ENCODE peak calls at places on chromosomes 6 and 20, in six cellular contexts. One of them, this sample, is unnamed.
A peak's percentile ranks its signal among the peaks of the same experiment; 100 is the strongest.

GRCh38 chr6:112717401-112717800 is 370.3 kb downstream of the RFPL4B start:
- DNase-seq in IMR-90: peak; percentile 39
- DNase-seq in neuronal stem cell: no peak
- DNase-seq in trophoblast cell: no peak
- DNase-seq in H1: no peak
- DNase-seq in mesenchymal stem cell: peak; percentile 30
- DNase-seq in this sample: no peak

GRCh38 chr6:26250806-26251075 is 114.3 kb upstream of the BTN3A2 start:
- DNase-seq in IMR-90: peak; percentile 55
- DNase-seq in neuronal stem cell: no peak
- DNase-seq in trophoblast cell: no peak
- DNase-seq in H1: no peak
- DNase-seq in mesenchymal stem cell: no peak
- DNase-seq in this sample: no peak

GRCh38 chr6:98927534-98927933 is 20.2 kb downstream of the FBXL4 start:
- DNase-seq in IMR-90: no peak
- DNase-seq in neuronal stem cell: no peak
- DNase-seq in trophoblast cell: no peak
- DNase-seq in H1: no peak
- DNase-seq in mesenchymal stem cell: no peak
- DNase-seq in this sample: no peak

GRCh38 chr6:112331306-112331705 is 15.8 kb upstream of the RFPL4B start:
- DNase-seq in IMR-90: no peak
- DNase-seq in neuronal stem cell: no peak
- DNase-seq in trophoblast cell: no peak
- DNase-seq in H1: no peak
- DNase-seq in mesenchymal stem cell: no peak
- DNase-seq in this sample: no peak

GRCh38 chr6:24439858-24440539 is 37.3 kb downstream of the MRS2 start:
- DNase-seq in IMR-90: no peak
- DNase-seq in neuronal stem cell: no peak
- DNase-seq in trophoblast cell: no peak
- DNase-seq in H1: no peak
- DNase-seq in mesenchymal stem cell: no peak
- DNase-seq in this sample: no peak

GRCh38 chr6:30932665-30933365 is 845 bp upstream of the SFTA2 start:
- DNase-seq in IMR-90: no peak
- DNase-seq in neuronal stem cell: no peak
- DNase-seq in trophoblast cell: no peak
- DNase-seq in H1: no peak
- DNase-seq in mesenchymal stem cell: no peak
- DNase-seq in this sample: no peak

GRCh38 chr6:159899994-159900745 is 9.4 kb downstream of the MAS1 start:
- DNase-seq in IMR-90: peak; percentile 93
- DNase-seq in neuronal stem cell: no peak
- DNase-seq in trophoblast cell: no peak
- DNase-seq in H1: no peak
- DNase-seq in mesenchymal stem cell: peak; percentile 24
- DNase-seq in this sample: no peak

GRCh38 chr20:5480824-5481600 is 164.3 kb upstream of the PROKR2 start:
- DNase-seq in IMR-90: no peak
- DNase-seq in neuronal stem cell: no peak
- DNase-seq in trophoblast cell: no peak
- DNase-seq in H1: no peak
- DNase-seq in mesenchymal stem cell: no peak
- DNase-seq in this sample: no peak

GRCh38 chr6:112443666-112444065 is 96.5 kb downstream of the RFPL4B start:
- DNase-seq in IMR-90: peak; percentile 74
- DNase-seq in neuronal stem cell: no peak
- DNase-seq in trophoblast cell: no peak
- DNase-seq in H1: no peak
- DNase-seq in mesenchymal stem cell: peak; percentile 15
- DNase-seq in this sample: no peak

GRCh38 chr6:31304683-31305082 is 32.8 kb upstream of the HLA-C start:
- DNase-seq in IMR-90: peak; percentile 2
- DNase-seq in neuronal stem cell: no peak
- DNase-seq in trophoblast cell: no peak
- DNase-seq in H1: no peak
- DNase-seq in mesenchymal stem cell: no peak
- DNase-seq in this sample: no peak

GRCh38 chr6:132461958-132462357 is 51.0 kb downstream of the STX7 start:
- DNase-seq in IMR-90: no peak
- DNase-seq in neuronal stem cell: no peak
- DNase-seq in trophoblast cell: no peak
- DNase-seq in H1: no peak
- DNase-seq in mesenchymal stem cell: no peak
- DNase-seq in this sample: no peak

GRCh38 chr6:169784941-169785340 is 33.5 kb downstream of the ERMARD start:
- DNase-seq in IMR-90: no peak
- DNase-seq in neuronal stem cell: no peak
- DNase-seq in trophoblast cell: no peak
- DNase-seq in H1: no peak
- DNase-seq in mesenchymal stem cell: no peak
- DNase-seq in this sample: no peak

GRCh38 chr20:11890331-11891080 is 27.2 kb upstream of the BTBD3 start:
- DNase-seq in IMR-90: peak; percentile 91
- DNase-seq in neuronal stem cell: peak; percentile 91
- DNase-seq in trophoblast cell: peak; percentile 91
- DNase-seq in H1: peak; percentile 89
- DNase-seq in mesenchymal stem cell: peak; percentile 89
- DNase-seq in this sample: peak; percentile 97

GRCh38 chr6:36622901-36623546 is 28.9 kb downstream of the SRSF3 start:
- DNase-seq in IMR-90: no peak
- DNase-seq in neuronal stem cell: no peak
- DNase-seq in trophoblast cell: no peak
- DNase-seq in H1: no peak
- DNase-seq in mesenchymal stem cell: no peak
- DNase-seq in this sample: no peak

GRCh38 chr20:44209691-44210421 is 715 bp downstream of the OSER1 start:
- DNase-seq in IMR-90: peak; percentile 35
- DNase-seq in neuronal stem cell: peak; percentile 47
- DNase-seq in trophoblast cell: no peak
- DNase-seq in H1: no peak
- DNase-seq in mesenchymal stem cell: peak; percentile 64
- DNase-seq in this sample: peak; percentile 69
- H2BK5ac ChIP-seq in IMR-90: peak overlapping the region; percentile 73
- H2BK5ac ChIP-seq in neuronal stem cell: peak overlapping the region; percentile 85
- H2BK5ac ChIP-seq in trophoblast cell: peak overlapping the region; percentile 77
- H2BK5ac ChIP-seq in H1: peak overlapping the region; percentile 86
- H2BK5ac ChIP-seq in mesenchymal stem cell: no peak overlapping the region
- H2BK5ac ChIP-seq in this sample: peak overlapping the region; percentile 33

GRCh38 chr20:57266251-57267157 is at the start of gene BMP7:
- DNase-seq in IMR-90: no peak
- DNase-seq in neuronal stem cell: no peak
- DNase-seq in trophoblast cell: peak; percentile 14
- DNase-seq in H1: no peak
- DNase-seq in mesenchymal stem cell: peak; percentile 0
- DNase-seq in this sample: peak; percentile 61

GRCh38 chr20:57267158-57267821 is 849 bp upstream of the BMP7 start:
- DNase-seq in IMR-90: no peak
- DNase-seq in neuronal stem cell: no peak
- DNase-seq in trophoblast cell: no peak
- DNase-seq in H1: no peak
- DNase-seq in mesenchymal stem cell: no peak
- DNase-seq in this sample: no peak

GRCh38 chr20:57264908-57265648 is 1.4 kb downstream of the BMP7 start:
- DNase-seq in IMR-90: no peak
- DNase-seq in neuronal stem cell: no peak
- DNase-seq in trophoblast cell: no peak
- DNase-seq in H1: no peak
- DNase-seq in mesenchymal stem cell: no peak
- DNase-seq in this sample: peak; percentile 53

GRCh38 chr20:57264151-57264792 is 2.2 kb downstream of the BMP7 start:
- DNase-seq in IMR-90: no peak
- DNase-seq in neuronal stem cell: no peak
- DNase-seq in trophoblast cell: no peak
- DNase-seq in H1: no peak
- DNase-seq in mesenchymal stem cell: no peak
- DNase-seq in this sample: peak; percentile 75

DNA sequence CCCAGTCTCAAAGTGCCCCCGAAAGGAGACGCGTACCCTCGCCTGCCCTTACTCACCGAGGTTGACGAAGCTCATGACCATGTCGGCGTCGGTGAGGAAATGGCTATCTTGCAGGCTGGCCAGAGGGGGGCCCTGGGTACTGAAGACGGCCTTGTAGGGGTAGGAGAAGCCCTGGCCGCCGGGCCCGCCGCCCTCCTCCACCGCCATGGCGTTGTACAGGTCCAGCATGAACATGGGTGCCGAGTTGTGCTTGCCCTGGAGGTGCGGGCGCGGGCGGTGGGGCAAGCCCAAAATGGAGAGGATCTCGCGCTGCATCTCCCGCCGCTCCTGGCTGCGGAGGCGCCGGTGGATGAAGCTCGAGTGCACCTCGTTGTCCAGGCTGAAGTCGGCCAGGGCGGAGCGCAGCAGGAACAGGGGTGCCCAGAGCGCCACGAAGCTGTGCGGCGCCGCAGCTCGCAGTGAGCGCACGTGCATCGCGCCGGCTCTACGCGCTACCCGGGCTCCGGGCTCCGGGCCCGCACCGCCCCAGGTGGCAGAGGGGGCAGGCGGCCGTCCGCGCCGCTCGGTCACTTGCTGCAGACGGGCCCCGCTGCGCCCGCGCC is 691 bp downstream of the BMP7 start:
- DNase-seq in IMR-90: no peak
- DNase-seq in neuronal stem cell: no peak
- DNase-seq in trophoblast cell: no peak
- DNase-seq in H1: no peak
- DNase-seq in mesenchymal stem cell: peak; percentile 1
- DNase-seq in this sample: peak; percentile 56
- H3K4me3 ChIP-seq in IMR-90: no peak overlapping the region
- H3K4me3 ChIP-seq in neuronal stem cell: peak overlapping the region; percentile 97
- H3K4me3 ChIP-seq in trophoblast cell: peak overlapping the region; percentile 70
- H3K4me3 ChIP-seq in H1: peak overlapping the region; percentile 65
- H3K4me3 ChIP-seq in mesenchymal stem cell: peak overlapping the region; percentile 32
- H3K4me3 ChIP-seq in this sample: peak overlapping the region; percentile 27

GRCh38 chr20:49699200-49699992 is 14.3 kb downstream of the B4GALT5 start:
- DNase-seq in IMR-90: peak; percentile 67
- DNase-seq in neuronal stem cell: no peak
- DNase-seq in trophoblast cell: no peak
- DNase-seq in H1: no peak
- DNase-seq in mesenchymal stem cell: peak; percentile 64
- DNase-seq in this sample: no peak

GRCh38 chr20:49701313-49701731 is 12.4 kb downstream of the B4GALT5 start:
- DNase-seq in IMR-90: peak; percentile 43
- DNase-seq in neuronal stem cell: no peak
- DNase-seq in trophoblast cell: no peak
- DNase-seq in H1: no peak
- DNase-seq in mesenchymal stem cell: no peak
- DNase-seq in this sample: no peak

GRCh38 chr20:49698477-49698876 is 15.2 kb downstream of the B4GALT5 start:
- DNase-seq in IMR-90: no peak
- DNase-seq in neuronal stem cell: no peak
- DNase-seq in trophoblast cell: no peak
- DNase-seq in H1: no peak
- DNase-seq in mesenchymal stem cell: no peak
- DNase-seq in this sample: no peak

GRCh38 chr20:49701916-49702315 is 11.8 kb downstream of the B4GALT5 start:
- DNase-seq in IMR-90: no peak
- DNase-seq in neuronal stem cell: no peak
- DNase-seq in trophoblast cell: no peak
- DNase-seq in H1: no peak
- DNase-seq in mesenchymal stem cell: no peak
- DNase-seq in this sample: no peak

GRCh38 chr20:49700411-49701185 is 13.1 kb downstream of the B4GALT5 start:
- DNase-seq in IMR-90: peak; percentile 81
- DNase-seq in neuronal stem cell: no peak
- DNase-seq in trophoblast cell: peak; percentile 45
- DNase-seq in H1: no peak
- DNase-seq in mesenchymal stem cell: peak; percentile 84
- DNase-seq in this sample: no peak
- H3K4me1 ChIP-seq in IMR-90: peaks cover 12% of the 10 kb centered on the region
- H3K4me1 ChIP-seq in neuronal stem cell: peaks cover 12% of the 10 kb centered on the region
- H3K4me1 ChIP-seq in trophoblast cell: peaks cover 5% of the 10 kb centered on the region
- H3K4me1 ChIP-seq in H1: peaks cover 3% of the 10 kb centered on the region
- H3K4me1 ChIP-seq in mesenchymal stem cell: peaks cover 19% of the 10 kb centered on the region
- H3K4me1 ChIP-seq in this sample: peaks cover 4% of the 10 kb centered on the region

GRCh38 chr20:13515796-13516533 is 122.8 kb downstream of the TASP1 start:
- DNase-seq in IMR-90: peak; percentile 52
- DNase-seq in neuronal stem cell: no peak
- DNase-seq in trophoblast cell: no peak
- DNase-seq in H1: no peak
- DNase-seq in mesenchymal stem cell: no peak
- DNase-seq in this sample: no peak
- H2BK5ac ChIP-seq in IMR-90: peak overlapping the region; percentile 25
- H2BK5ac ChIP-seq in neuronal stem cell: no peak overlapping the region
- H2BK5ac ChIP-seq in trophoblast cell: no peak overlapping the region
- H2BK5ac ChIP-seq in H1: no peak overlapping the region
- H2BK5ac ChIP-seq in mesenchymal stem cell: no peak overlapping the region
- H2BK5ac ChIP-seq in this sample: no peak overlapping the region

GRCh38 chr6:141969201-141969600 is 163.5 kb upstream of the GJE1 start:
- DNase-seq in IMR-90: no peak
- DNase-seq in neuronal stem cell: no peak
- DNase-seq in trophoblast cell: no peak
- DNase-seq in H1: no peak
- DNase-seq in mesenchymal stem cell: no peak
- DNase-seq in this sample: no peak

GRCh38 chr6:141965016-141965545 is 167.6 kb upstream of the GJE1 start:
- DNase-seq in IMR-90: no peak
- DNase-seq in neuronal stem cell: no peak
- DNase-seq in trophoblast cell: peak; percentile 79
- DNase-seq in H1: no peak
- DNase-seq in mesenchymal stem cell: no peak
- DNase-seq in this sample: no peak

GRCh38 chr6:141963543-141964295 is 169.0 kb upstream of the GJE1 start:
- DNase-seq in IMR-90: peak; percentile 35
- DNase-seq in neuronal stem cell: no peak
- DNase-seq in trophoblast cell: peak; percentile 69
- DNase-seq in H1: no peak
- DNase-seq in mesenchymal stem cell: peak; percentile 6
- DNase-seq in this sample: no peak

DNA sequence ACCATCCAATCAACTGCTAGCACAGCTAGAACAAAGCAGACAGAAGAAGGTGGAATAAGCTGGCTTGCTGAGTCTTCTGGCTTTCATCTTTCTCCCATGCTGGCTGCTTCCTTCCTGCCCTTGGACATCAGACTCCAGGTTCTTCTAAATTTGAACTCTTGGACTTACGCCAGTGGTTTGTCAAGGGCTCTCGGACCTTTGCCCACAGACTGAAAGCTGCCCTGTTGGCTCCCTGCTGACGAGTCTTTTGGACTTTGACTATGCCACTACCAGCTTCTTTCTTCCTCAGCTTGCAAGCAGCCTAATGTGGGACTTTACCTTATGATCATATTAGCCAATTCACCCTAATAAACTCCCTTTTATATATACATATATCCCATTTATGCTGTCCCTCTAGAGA is 164.1 kb upstream of the GJE1 start:
- DNase-seq in IMR-90: no peak
- DNase-seq in neuronal stem cell: no peak
- DNase-seq in trophoblast cell: no peak
- DNase-seq in H1: no peak
- DNase-seq in mesenchymal stem cell: no peak
- DNase-seq in this sample: no peak
- H3K4me3 ChIP-seq in IMR-90: no peak overlapping the region
- H3K4me3 ChIP-seq in neuronal stem cell: no peak overlapping the region
- H3K4me3 ChIP-seq in trophoblast cell: no peak overlapping the region
- H3K4me3 ChIP-seq in H1: no peak overlapping the region
- H3K4me3 ChIP-seq in mesenchymal stem cell: no peak overlapping the region
- H3K4me3 ChIP-seq in this sample: no peak overlapping the region

This sample was measured in mesendoderm.